ENCODE peak calls at places on chromosomes 13 and 19, in seven cellular contexts. One of them, this sample, is unnamed.
A peak's percentile ranks its signal among the peaks of the same experiment; 100 is the strongest.

GRCh38 chr13:109784590-109785140 is 1.7 kb downstream of the IRS2 start:
- DNase-seq in lower lobe of right lung: peak; percentile 85
- DNase-seq in SK-N-SH: peak; percentile 88
- DNase-seq in heart right ventricle: peak; percentile 70
- DNase-seq in mammary epithelial cell: peak; percentile 65
- DNase-seq in natural killer cell treated with Interleukin-12 subunit alpha and Interleukin-12 subunit beta and Interleukin-15 and Interleukin-18, amount 100 ng/mL, for 72 hours: peak; percentile 66
- DNase-seq in SW480: peak; percentile 67
- DNase-seq in this sample: peak; percentile 41

GRCh38 chr19:7497292-7497691 is 8.5 kb upstream of the PEX11G start:
- DNase-seq in lower lobe of right lung: no peak
- DNase-seq in SK-N-SH: no peak
- DNase-seq in heart right ventricle: no peak
- DNase-seq in mammary epithelial cell: no peak
- DNase-seq in natural killer cell treated with Interleukin-12 subunit alpha and Interleukin-12 subunit beta and Interleukin-15 and Interleukin-18, amount 100 ng/mL, for 72 hours: no peak
- DNase-seq in SW480: no peak
- DNase-seq in this sample: no peak

GRCh38 chr13:79898996-79899395 is 418.0 kb downstream of the NDFIP2 start:
- DNase-seq in lower lobe of right lung: no peak
- DNase-seq in SK-N-SH: no peak
- DNase-seq in heart right ventricle: no peak
- DNase-seq in mammary epithelial cell: peak; percentile 34
- DNase-seq in natural killer cell treated with Interleukin-12 subunit alpha and Interleukin-12 subunit beta and Interleukin-15 and Interleukin-18, amount 100 ng/mL, for 72 hours: no peak
- DNase-seq in SW480: no peak
- DNase-seq in this sample: no peak

GRCh38 chr13:52158629-52159158 is 703 bp downstream of the NEK3 start:
- DNase-seq in lower lobe of right lung: peak; percentile 46
- DNase-seq in SK-N-SH: peak; percentile 58
- DNase-seq in heart right ventricle: peak; percentile 40
- DNase-seq in mammary epithelial cell: peak; percentile 16
- DNase-seq in natural killer cell treated with Interleukin-12 subunit alpha and Interleukin-12 subunit beta and Interleukin-15 and Interleukin-18, amount 100 ng/mL, for 72 hours: no peak
- DNase-seq in SW480: peak; percentile 24
- DNase-seq in this sample: no peak

GRCh38 chr19:2691951-2692350 is 10.5 kb downstream of the GNG7 start:
- DNase-seq in lower lobe of right lung: no peak
- DNase-seq in SK-N-SH: no peak
- DNase-seq in heart right ventricle: no peak
- DNase-seq in mammary epithelial cell: no peak
- DNase-seq in natural killer cell treated with Interleukin-12 subunit alpha and Interleukin-12 subunit beta and Interleukin-15 and Interleukin-18, amount 100 ng/mL, for 72 hours: no peak
- DNase-seq in SW480: no peak
- DNase-seq in this sample: no peak

GRCh38 chr13:98507060-98507797 is 69.7 kb downstream of the STK24 start:
- DNase-seq in lower lobe of right lung: peak; percentile 73
- DNase-seq in SK-N-SH: peak; percentile 55
- DNase-seq in heart right ventricle: peak; percentile 80
- DNase-seq in mammary epithelial cell: no peak
- DNase-seq in natural killer cell treated with Interleukin-12 subunit alpha and Interleukin-12 subunit beta and Interleukin-15 and Interleukin-18, amount 100 ng/mL, for 72 hours: peak; percentile 10
- DNase-seq in SW480: peak; percentile 54
- DNase-seq in this sample: no peak

GRCh38 chr13:33405371-33405770 is 119.8 kb upstream of the STARD13 start:
- DNase-seq in lower lobe of right lung: no peak
- DNase-seq in SK-N-SH: no peak
- DNase-seq in heart right ventricle: no peak
- DNase-seq in mammary epithelial cell: no peak
- DNase-seq in natural killer cell treated with Interleukin-12 subunit alpha and Interleukin-12 subunit beta and Interleukin-15 and Interleukin-18, amount 100 ng/mL, for 72 hours: no peak
- DNase-seq in SW480: no peak
- DNase-seq in this sample: no peak

GRCh38 chr13:109148243-109148642 is 518.8 kb downstream of the MYO16 start:
- DNase-seq in lower lobe of right lung: no peak
- DNase-seq in SK-N-SH: no peak
- DNase-seq in heart right ventricle: no peak
- DNase-seq in mammary epithelial cell: peak; percentile 86
- DNase-seq in natural killer cell treated with Interleukin-12 subunit alpha and Interleukin-12 subunit beta and Interleukin-15 and Interleukin-18, amount 100 ng/mL, for 72 hours: no peak
- DNase-seq in SW480: no peak
- DNase-seq in this sample: no peak

GRCh38 chr13:97944396-97945029 is 9.0 kb upstream of the IPO5 start:
- DNase-seq in lower lobe of right lung: no peak
- DNase-seq in SK-N-SH: no peak
- DNase-seq in heart right ventricle: no peak
- DNase-seq in mammary epithelial cell: no peak
- DNase-seq in natural killer cell treated with Interleukin-12 subunit alpha and Interleukin-12 subunit beta and Interleukin-15 and Interleukin-18, amount 100 ng/mL, for 72 hours: no peak
- DNase-seq in SW480: no peak
- DNase-seq in this sample: no peak

GRCh38 chr13:66835040-66835628 is 395.0 kb downstream of the PCDH9 start:
- DNase-seq in lower lobe of right lung: no peak
- DNase-seq in SK-N-SH: peak; percentile 66
- DNase-seq in heart right ventricle: peak; percentile 90
- DNase-seq in mammary epithelial cell: no peak
- DNase-seq in natural killer cell treated with Interleukin-12 subunit alpha and Interleukin-12 subunit beta and Interleukin-15 and Interleukin-18, amount 100 ng/mL, for 72 hours: no peak
- DNase-seq in SW480: no peak
- DNase-seq in this sample: no peak

GRCh38 chr13:36251528-36251927 is 37.2 kb upstream of the SOHLH2 start:
- DNase-seq in lower lobe of right lung: no peak
- DNase-seq in SK-N-SH: no peak
- DNase-seq in heart right ventricle: no peak
- DNase-seq in mammary epithelial cell: no peak
- DNase-seq in natural killer cell treated with Interleukin-12 subunit alpha and Interleukin-12 subunit beta and Interleukin-15 and Interleukin-18, amount 100 ng/mL, for 72 hours: no peak
- DNase-seq in SW480: no peak
- DNase-seq in this sample: no peak

GRCh38 chr13:71624641-71625040 is 242.4 kb downstream of the DACH1 start:
- DNase-seq in lower lobe of right lung: no peak
- DNase-seq in SK-N-SH: no peak
- DNase-seq in heart right ventricle: no peak
- DNase-seq in mammary epithelial cell: no peak
- DNase-seq in natural killer cell treated with Interleukin-12 subunit alpha and Interleukin-12 subunit beta and Interleukin-15 and Interleukin-18, amount 100 ng/mL, for 72 hours: no peak
- DNase-seq in SW480: no peak
- DNase-seq in this sample: no peak

GRCh38 chr13:26037302-26037701 is 14.5 kb downstream of the SHISA2 start:
- DNase-seq in lower lobe of right lung: no peak
- DNase-seq in SK-N-SH: no peak
- DNase-seq in heart right ventricle: no peak
- DNase-seq in mammary epithelial cell: peak; percentile 7
- DNase-seq in natural killer cell treated with Interleukin-12 subunit alpha and Interleukin-12 subunit beta and Interleukin-15 and Interleukin-18, amount 100 ng/mL, for 72 hours: no peak
- DNase-seq in SW480: peak; percentile 50
- DNase-seq in this sample: peak; percentile 19

GRCh38 chr13:68697551-68697950 is 1410.1 kb upstream of the ATXN8OS start:
- DNase-seq in lower lobe of right lung: no peak
- DNase-seq in SK-N-SH: peak; percentile 31
- DNase-seq in heart right ventricle: no peak
- DNase-seq in mammary epithelial cell: no peak
- DNase-seq in natural killer cell treated with Interleukin-12 subunit alpha and Interleukin-12 subunit beta and Interleukin-15 and Interleukin-18, amount 100 ng/mL, for 72 hours: no peak
- DNase-seq in SW480: no peak
- DNase-seq in this sample: no peak

GRCh38 chr19:6678690-6679109 is 8.7 kb upstream of the TNFSF14 start:
- DNase-seq in lower lobe of right lung: no peak
- DNase-seq in SK-N-SH: no peak
- DNase-seq in heart right ventricle: no peak
- DNase-seq in mammary epithelial cell: peak; percentile 65
- DNase-seq in natural killer cell treated with Interleukin-12 subunit alpha and Interleukin-12 subunit beta and Interleukin-15 and Interleukin-18, amount 100 ng/mL, for 72 hours: no peak
- DNase-seq in SW480: peak; percentile 19
- DNase-seq in this sample: no peak

GRCh38 chr13:78022164-78022877 is 103.7 kb upstream of the EDNRB start:
- DNase-seq in lower lobe of right lung: peak; percentile 40
- DNase-seq in SK-N-SH: no peak
- DNase-seq in heart right ventricle: peak; percentile 40
- DNase-seq in mammary epithelial cell: peak; percentile 60
- DNase-seq in natural killer cell treated with Interleukin-12 subunit alpha and Interleukin-12 subunit beta and Interleukin-15 and Interleukin-18, amount 100 ng/mL, for 72 hours: peak; percentile 60
- DNase-seq in SW480: no peak
- DNase-seq in this sample: no peak

GRCh38 chr19:15614507-15615379 is at the start of gene CYP4F8:
- DNase-seq in lower lobe of right lung: no peak
- DNase-seq in SK-N-SH: no peak
- DNase-seq in heart right ventricle: no peak
- DNase-seq in mammary epithelial cell: no peak
- DNase-seq in natural killer cell treated with Interleukin-12 subunit alpha and Interleukin-12 subunit beta and Interleukin-15 and Interleukin-18, amount 100 ng/mL, for 72 hours: no peak
- DNase-seq in SW480: no peak
- DNase-seq in this sample: no peak

GRCh38 chr19:56107626-56108351 is 13.3 kb downstream of the ZNF787 start:
- DNase-seq in lower lobe of right lung: no peak
- DNase-seq in SK-N-SH: no peak
- DNase-seq in heart right ventricle: no peak
- DNase-seq in mammary epithelial cell: no peak
- DNase-seq in natural killer cell treated with Interleukin-12 subunit alpha and Interleukin-12 subunit beta and Interleukin-15 and Interleukin-18, amount 100 ng/mL, for 72 hours: peak; percentile 59
- DNase-seq in SW480: no peak
- DNase-seq in this sample: no peak

GRCh38 chr19:21197589-21198295 is 55.9 kb downstream of the ZNF431 start:
- DNase-seq in lower lobe of right lung: no peak
- DNase-seq in SK-N-SH: no peak
- DNase-seq in heart right ventricle: no peak
- DNase-seq in mammary epithelial cell: no peak
- DNase-seq in natural killer cell treated with Interleukin-12 subunit alpha and Interleukin-12 subunit beta and Interleukin-15 and Interleukin-18, amount 100 ng/mL, for 72 hours: no peak
- DNase-seq in SW480: no peak
- DNase-seq in this sample: no peak

GRCh38 chr13:45280751-45281634 is 60.0 kb downstream of the TPT1 start:
- DNase-seq in lower lobe of right lung: peak; percentile 65
- DNase-seq in SK-N-SH: peak; percentile 73
- DNase-seq in heart right ventricle: peak; percentile 53
- DNase-seq in mammary epithelial cell: peak; percentile 84
- DNase-seq in natural killer cell treated with Interleukin-12 subunit alpha and Interleukin-12 subunit beta and Interleukin-15 and Interleukin-18, amount 100 ng/mL, for 72 hours: no peak
- DNase-seq in SW480: peak; percentile 87
- DNase-seq in this sample: no peak

GRCh38 chr13:99301913-99302636 is 5.1 kb downstream of the GPR183 start:
- DNase-seq in lower lobe of right lung: no peak
- DNase-seq in SK-N-SH: no peak
- DNase-seq in heart right ventricle: no peak
- DNase-seq in mammary epithelial cell: no peak
- DNase-seq in natural killer cell treated with Interleukin-12 subunit alpha and Interleukin-12 subunit beta and Interleukin-15 and Interleukin-18, amount 100 ng/mL, for 72 hours: no peak
- DNase-seq in SW480: no peak
- DNase-seq in this sample: no peak

GRCh38 chr19:21101511-21102242 is 19.7 kb downstream of the ZNF714 start:
- DNase-seq in lower lobe of right lung: no peak
- DNase-seq in SK-N-SH: no peak
- DNase-seq in heart right ventricle: no peak
- DNase-seq in mammary epithelial cell: peak; percentile 20
- DNase-seq in natural killer cell treated with Interleukin-12 subunit alpha and Interleukin-12 subunit beta and Interleukin-15 and Interleukin-18, amount 100 ng/mL, for 72 hours: no peak
- DNase-seq in SW480: no peak
- DNase-seq in this sample: no peak

GRCh38 chr19:48502720-48503018 is 9.0 kb downstream of the LMTK3 start:
- DNase-seq in lower lobe of right lung: no peak
- DNase-seq in SK-N-SH: no peak
- DNase-seq in heart right ventricle: no peak
- DNase-seq in mammary epithelial cell: no peak
- DNase-seq in natural killer cell treated with Interleukin-12 subunit alpha and Interleukin-12 subunit beta and Interleukin-15 and Interleukin-18, amount 100 ng/mL, for 72 hours: no peak
- DNase-seq in SW480: no peak
- DNase-seq in this sample: no peak